ENCODE peak calls at places on chromosomes 11 and 22, in six cellular contexts. I is NCI-H146; P is stimulated activated CD4-positive, alpha-beta T cell treated with anti-CD3 and anti-CD28 coated beads, Interleukin-12 subunit alpha, Interleukin-12 subunit beta, amount 100 ng/mL, for 48 hours; U is left lobe of liver; E is EH; H is NCI-H187 treated with DMSO at 0.1 percent for 48 hours. V is an unnamed sample.

GRCh38 chr11:91299980-91300379 is 924.6 kb upstream of the FAT3 start:
- DNase-seq in I (no peak), P (no peak), U (no peak), E (no peak), H (no peak), V (peak; percentile 4)

GRCh38 chr22:23037429-23038333 is 32.6 kb upstream of the GNAZ start:
- DNase-seq in I (no peak), P (no peak), U (no peak), E (no peak), H (no peak), V (no peak)

GRCh38 chr11:74418509-74418895 is 20.3 kb upstream of the PGM2L1 start:
- DNase-seq in I (peak; percentile 70), P (no peak), U (no peak), E (peak; percentile 86), H (no peak), V (peak; percentile 84)

GRCh38 chr22:43510226-43511070 is 98.6 kb downstream of the MPPED1 start:
- DNase-seq in I (no peak), P (no peak), U (no peak), E (no peak), H (no peak), V (no peak)

GRCh38 chr22:17598318-17598717 is 30.2 kb downstream of the ATP6V1E1 start:
- DNase-seq in I (no peak), P (no peak), U (no peak), E (no peak), H (no peak), V (no peak)

GRCh38 chr11:58905141-58905715 is 34.1 kb upstream of the GLYATL1 start:
- DNase-seq in I (peak; percentile 59), P (no peak), U (no peak), E (peak; percentile 77), H (no peak), V (peak; percentile 78)

GRCh38 chr11:1139441-1140066 is 18.2 kb upstream of the MUC5AC start:
- DNase-seq in I (no peak), P (no peak), U (peak; percentile 39), E (peak; percentile 76), H (no peak), V (peak; percentile 75)

GRCh38 chr22:44259366-44260215 is 53.2 kb downstream of the SHISAL1 start:
- DNase-seq in I (no peak), P (no peak), U (peak; percentile 10), E (no peak), H (no peak), V (no peak)

GRCh38 chr11:43987384-43988039 is 45.1 kb downstream of the C11orf96 start:
- DNase-seq in I (no peak), P (no peak), U (peak; percentile 80), E (peak; percentile 96), H (no peak), V (peak; percentile 80)

GRCh38 chr22:26679003-26679629 is 21.7 kb downstream of the MIAT start:
- DNase-seq in I (peak; percentile 39), P (peak; percentile 77), U (peak; percentile 74), E (peak; percentile 83), H (no peak), V (peak; percentile 78)

GRCh38 chr22:17090550-17090949 is 5.8 kb downstream of the IL17RA start:
- DNase-seq in I (no peak), P (no peak), U (no peak), E (no peak), H (no peak), V (no peak)